ENCODE peak calls at places on chromosomes 6 and 20, in four cellular contexts. Q is tibial artery, B is heart right ventricle, W is IMR-90. R is an unnamed sample.
A peak's percentile ranks its signal among the peaks of the same experiment; 100 is the strongest.

GRCh38 chr6:132023490-132023889 is 72.3 kb upstream of the CCN2 start:
- DNase-seq in B (no peak), W (no peak), Q (no peak), R (no peak)

GRCh38 chr6:45118684-45119230 is 209.4 kb upstream of the RUNX2 start:
- DNase-seq in B (no peak), Q (no peak), W (no peak), R (no peak)

GRCh38 chr6:86856937-86857563 is 80.3 kb upstream of the HTR1E start:
- DNase-seq in Q (no peak), B (no peak), W (peak; percentile 28), R (no peak)

GRCh38 chr20:35215066-35215956 is 11.2 kb upstream of the MMP24 start:
- DNase-seq in W (peak; percentile 79), Q (no peak), B (no peak), R (no peak)

GRCh38 chr20:41365785-41366545 is 653 bp downstream of the EMILIN3 start:
- DNase-seq in W (no peak), Q (no peak), B (no peak), R (no peak)

GRCh38 chr6:55668625-55669024 is 89.6 kb upstream of the HMGCLL1 start:
- DNase-seq in Q (no peak), B (no peak), W (peak; percentile 44), R (no peak)

GRCh38 chr6:133957780-133958242 is 4.8 kb downstream of the TBPL1 start:
- DNase-seq in B (no peak), Q (no peak), W (no peak), R (no peak)

GRCh38 chr6:129059650-129060049 is 176.7 kb downstream of the LAMA2 start:
- DNase-seq in W (no peak), B (no peak), Q (no peak), R (no peak)

GRCh38 chr6:41167173-41167963 is 4.5 kb upstream of the TREM2 start:
- DNase-seq in Q (no peak), W (peak; percentile 19), B (no peak), R (no peak)

GRCh38 chr20:51156041-51156795 is 133.3 kb upstream of the KCNG1 start:
- DNase-seq in Q (no peak), W (peak; percentile 57), B (no peak), R (no peak)

GRCh38 chr20:10288421-10288820 is 69.8 kb downstream of the SNAP25 start:
- DNase-seq in Q (no peak), B (no peak), W (no peak), R (no peak)

GRCh38 chr6:6545616-6546317 is 42.8 kb upstream of the LY86 start:
- DNase-seq in Q (no peak), B (no peak), W (no peak), R (no peak)

GRCh38 chr6:15368873-15369272 is 123.0 kb downstream of the JARID2 start:
- DNase-seq in Q (no peak), W (no peak), B (no peak), R (no peak)

GRCh38 chr20:57388953-57389694 is 2.1 kb upstream of the RBM38 start:
- DNase-seq in W (peak; percentile 15), Q (peak; percentile 90), B (peak; percentile 86), R (no peak)

GRCh38 chr20:38321959-38322598 is 18.1 kb downstream of the BPI start:
- DNase-seq in Q (no peak), W (peak; percentile 73), B (no peak), R (peak; percentile 45)

GRCh38 chr6:10418862-10419748 is 4.2 kb upstream of the TFAP2A start:
- DNase-seq in B (no peak), Q (no peak), W (peak; percentile 47), R (no peak)

GRCh38 chr20:60569116-60569515 is 610.9 kb downstream of the CDH26 start:
- DNase-seq in Q (no peak), B (no peak), W (no peak), R (no peak)

GRCh38 chr6:112298021-112298745 is 43.8 kb upstream of the LAMA4 start:
- DNase-seq in W (peak; percentile 97), B (no peak), Q (no peak), R (no peak)

GRCh38 chr6:111484655-111484974 is 1.6 kb upstream of the REV3L start:
- DNase-seq in W (peak; percentile 11), B (no peak), Q (no peak), R (no peak)

GRCh38 chr6:71393471-71393870 is 104.9 kb downstream of the OGFRL1 start:
- DNase-seq in Q (no peak), W (peak; percentile 39), B (no peak), R (no peak)
- H3K4me3 ChIP-seq in Q (no peak overlapping the region), W (no peak overlapping the region), B (no peak overlapping the region), R (no peak overlapping the region)

DNA sequence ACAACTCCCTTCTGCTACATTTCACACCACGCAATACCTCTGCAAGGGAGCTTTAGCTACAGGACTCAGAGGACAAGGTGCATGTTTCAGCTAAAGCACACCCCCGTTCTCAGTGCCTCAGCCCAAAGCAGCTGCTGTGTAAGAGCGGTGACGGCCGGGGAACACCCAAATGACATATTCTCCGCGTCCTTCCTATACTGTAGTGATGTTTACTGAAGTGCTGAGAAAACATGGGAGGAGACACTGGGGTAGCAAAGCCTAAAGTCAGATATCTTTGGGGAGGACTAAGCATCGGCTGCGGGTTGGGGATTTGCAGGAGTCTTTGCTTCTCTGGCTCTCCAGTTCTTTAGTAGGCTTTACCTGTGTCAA is 1.7 kb downstream of the SLC22A23 start:
- DNase-seq in W (no peak), B (no peak), Q (no peak), R (no peak)
- H3K4me3 ChIP-seq in W (no peak overlapping the region), B (peak overlapping the region; percentile 66), Q (peak overlapping the region; percentile 57), R (no peak overlapping the region)

GRCh38 chr6:150631982-150632642 is 32.4 kb downstream of the PLEKHG1 start:
- DNase-seq in Q (no peak), B (no peak), W (no peak), R (no peak)
- H3K4me3 ChIP-seq in Q (no peak overlapping the region), B (no peak overlapping the region), W (no peak overlapping the region), R (no peak overlapping the region)

GRCh38 chr20:845226-845868 is 11.8 kb downstream of the FAM110A start:
- DNase-seq in W (no peak), Q (no peak), B (peak; percentile 23), R (no peak)
- H3K4me3 ChIP-seq in W (no peak overlapping the region), Q (no peak overlapping the region), B (peak overlapping the region; percentile 45), R (no peak overlapping the region)